ENCODE peak calls at places on chromosomes 7 and 10, in six cellular contexts. I is mammary epithelial cell; T is cardiac muscle cell; Q is HCT116; W is heart right ventricle; H is CD8-positive, alpha-beta memory T cell. O is an unnamed sample.

GRCh38 chr7:94288091-94288490 is 106.6 kb upstream of the COL1A2 start:
- DNase-seq in I (no peak), T (no peak), Q (no peak), W (no peak), H (no peak), O (no peak)

GRCh38 chr7:92611735-92612134 is 21.5 kb upstream of the FAM133B start:
- DNase-seq in I (no peak), T (no peak), Q (no peak), W (no peak), H (no peak), O (no peak)

GRCh38 chr10:21634599-21635365 is 100.8 kb downstream of the MLLT10 start:
- DNase-seq in I (no peak), T (no peak), Q (no peak), W (no peak), H (no peak), O (no peak)

GRCh38 chr10:12579954-12580858 is 230.9 kb downstream of the CAMK1D start:
- DNase-seq in I (no peak), T (peak; percentile 8), Q (no peak), W (no peak), H (no peak), O (no peak)

GRCh38 chr10:84820596-84820995 is 492.2 kb downstream of the CCSER2 start:
- DNase-seq in I (peak; percentile 6), T (no peak), Q (no peak), W (no peak), H (no peak), O (no peak)

GRCh38 chr10:14758994-14759664 is 15.6 kb downstream of the FAM107B start:
- DNase-seq in I (no peak), T (no peak), Q (peak; percentile 48), W (no peak), H (no peak), O (no peak)

GRCh38 chr10:101065479-101066145 is 3.8 kb downstream of the KAZALD1 start:
- DNase-seq in I (no peak), T (peak; percentile 32), Q (no peak), W (no peak), H (no peak), O (no peak)

GRCh38 chr7:93218997-93219827 is 7.1 kb downstream of the HEPACAM2 start:
- DNase-seq in I (no peak), T (no peak), Q (no peak), W (no peak), H (no peak), O (no peak)

GRCh38 chr10:75508239-75508813 is 76.9 kb downstream of the LRMDA start:
- DNase-seq in I (peak; percentile 70), T (peak; percentile 67), Q (no peak), W (no peak), H (no peak), O (no peak)

GRCh38 chr7:84261509-84261908 is 66.9 kb upstream of the SEMA3A start:
- DNase-seq in I (no peak), T (no peak), Q (no peak), W (no peak), H (no peak), O (no peak)

GRCh38 chr7:149398195-149398820 is 62.6 kb downstream of the ZNF777 start:
- DNase-seq in I (no peak), T (no peak), Q (no peak), W (no peak), H (no peak), O (no peak)

GRCh38 chr10:125000366-125001312 is 58.7 kb downstream of the ZRANB1 start:
- DNase-seq in I (no peak), T (peak; percentile 43), Q (no peak), W (peak; percentile 18), H (no peak), O (peak; percentile 76)

GRCh38 chr10:46523881-46524470 is 32.5 kb downstream of the GPRIN2 start:
- DNase-seq in I (peak; percentile 89), T (peak; percentile 94), Q (peak; percentile 35), W (no peak), H (no peak), O (no peak)

GRCh38 chr10:60778978-60779668 is 845 bp downstream of the CDK1 start:
- DNase-seq in I (peak; percentile 49), T (no peak), Q (no peak), W (no peak), H (no peak), O (no peak)

GRCh38 chr7:118039963-118040489 is 143.9 kb upstream of the LSM8 start:
- DNase-seq in I (no peak), T (no peak), Q (no peak), W (no peak), H (no peak), O (no peak)

GRCh38 chr10:6279540-6280267 is 77.0 kb downstream of the PFKFB3 start:
- DNase-seq in I (no peak), T (peak; percentile 45), Q (peak; percentile 61), W (no peak), H (no peak), O (peak; percentile 52)

GRCh38 chr7:128879939-128880746 is 17.5 kb downstream of the ATP6V1F start:
- DNase-seq in I (peak; percentile 42), T (peak; percentile 77), Q (no peak), W (peak; percentile 54), H (no peak), O (peak; percentile 98)

DNA sequence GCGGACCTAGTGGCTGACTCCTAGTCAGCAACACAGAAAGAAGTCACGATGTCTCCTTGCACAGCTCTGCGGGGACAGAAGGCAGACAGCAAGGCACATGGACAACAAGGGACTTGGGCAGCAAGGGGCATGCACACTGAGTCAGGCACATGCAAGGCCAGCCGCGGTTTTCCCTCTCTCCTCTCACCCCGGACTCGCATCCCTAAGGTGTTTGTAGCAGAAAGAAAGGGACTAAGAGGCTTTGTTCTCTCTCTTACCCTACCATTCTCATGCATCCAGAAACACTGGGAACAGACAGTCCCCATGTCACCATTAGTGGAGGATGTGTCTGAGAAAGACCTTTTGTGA is 193.3 kb upstream of the PHF14 start:
- DNase-seq in I (no peak), T (no peak), Q (no peak), W (no peak), H (no peak), O (no peak)
- H3K4me3 ChIP-seq in I (no peak overlapping the region), T (no peak overlapping the region), Q (no peak overlapping the region), W (no peak overlapping the region), H (no peak overlapping the region), O (no peak overlapping the region)

DNA sequence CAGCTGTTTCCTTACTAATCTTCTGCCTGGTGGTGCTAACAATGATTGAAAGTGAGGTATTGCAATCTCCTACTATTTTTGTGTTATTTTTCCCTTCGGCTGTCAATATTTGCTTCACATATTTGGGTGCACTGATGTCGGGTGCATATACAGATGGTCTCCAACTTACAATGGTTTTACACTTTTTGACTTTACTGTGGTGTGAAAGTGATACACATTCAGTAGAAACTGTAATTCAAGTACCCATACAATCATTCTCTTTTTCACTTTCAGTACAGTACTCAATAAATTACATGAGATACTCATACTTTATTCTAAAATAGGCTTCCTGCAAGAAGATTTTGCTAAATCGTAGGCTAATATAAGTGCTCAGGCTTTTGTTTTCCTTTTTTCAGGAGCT is 73.2 kb downstream of the RNF216 start:
- DNase-seq in I (no peak), T (no peak), Q (no peak), W (no peak), H (no peak), O (no peak)
- H3K36me3 ChIP-seq in I (peaks cover 15% of the 10 kb centered on the region), T (peaks cover 42% of the 10 kb centered on the region), Q (peaks cover 35% of the 10 kb centered on the region), W (peaks cover 42% of the 10 kb centered on the region), H (peaks cover 35% of the 10 kb centered on the region), O (peaks cover 13% of the 10 kb centered on the region)

GRCh38 chr10:8051851-8052257 is 2.6 kb upstream of the GATA3 start:
- DNase-seq in I (peak; percentile 66), T (no peak), Q (no peak), W (no peak), H (no peak), O (peak; percentile 88)

GRCh38 chr10:8053446-8054242 is 844 bp upstream of the GATA3 start:
- DNase-seq in I (peak; percentile 89), T (peak; percentile 92), Q (peak; percentile 55), W (peak; percentile 83), H (peak; percentile 86), O (peak; percentile 99)

GRCh38 chr10:8052970-8053445 is 1.5 kb upstream of the GATA3 start:
- DNase-seq in I (no peak), T (no peak), Q (no peak), W (no peak), H (no peak), O (no peak)

GRCh38 chr10:8051109-8051781 is 3.2 kb upstream of the GATA3 start:
- DNase-seq in I (peak; percentile 63), T (no peak), Q (no peak), W (no peak), H (peak; percentile 29), O (no peak)

DNA sequence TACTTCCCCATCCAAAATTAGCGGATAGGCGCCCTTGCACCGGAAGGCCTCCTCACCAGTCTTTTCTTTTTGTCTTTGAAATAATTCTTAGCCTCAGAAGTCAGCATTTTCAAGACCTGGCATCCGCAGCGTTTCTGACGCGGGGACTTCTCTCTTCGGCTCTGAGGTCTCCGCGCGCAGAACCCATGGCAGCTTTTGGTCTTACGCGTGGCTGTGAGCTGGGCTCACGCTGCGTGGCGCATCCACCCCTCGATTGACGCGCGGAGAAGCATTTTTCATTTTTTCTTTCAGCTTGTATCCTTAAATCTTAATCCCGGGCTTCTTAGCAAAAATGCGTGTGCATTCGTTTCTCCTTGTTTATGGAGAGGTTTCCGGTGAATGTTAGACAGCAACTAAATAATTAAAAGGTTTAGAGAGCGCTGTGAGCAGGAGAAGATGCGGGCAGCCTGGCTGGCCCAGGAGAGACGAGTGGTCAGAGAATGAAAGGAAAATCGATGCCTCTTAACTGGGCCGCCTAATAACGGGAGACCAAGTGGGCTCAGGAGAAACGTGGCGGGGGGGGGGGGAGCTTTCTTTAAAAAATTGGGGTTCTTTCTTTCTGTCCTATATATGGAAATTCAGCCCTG is 2.0 kb upstream of the GATA3 start:
- DNase-seq in I (peak; percentile 53), T (no peak), Q (no peak), W (no peak), H (peak; percentile 50), O (peak; percentile 31)
- H3K4me3 ChIP-seq in I (peak overlapping the region; percentile 29), T (no peak overlapping the region), Q (no peak overlapping the region), W (no peak overlapping the region), H (no peak overlapping the region), O (peak overlapping the region; percentile 37)

DNA sequence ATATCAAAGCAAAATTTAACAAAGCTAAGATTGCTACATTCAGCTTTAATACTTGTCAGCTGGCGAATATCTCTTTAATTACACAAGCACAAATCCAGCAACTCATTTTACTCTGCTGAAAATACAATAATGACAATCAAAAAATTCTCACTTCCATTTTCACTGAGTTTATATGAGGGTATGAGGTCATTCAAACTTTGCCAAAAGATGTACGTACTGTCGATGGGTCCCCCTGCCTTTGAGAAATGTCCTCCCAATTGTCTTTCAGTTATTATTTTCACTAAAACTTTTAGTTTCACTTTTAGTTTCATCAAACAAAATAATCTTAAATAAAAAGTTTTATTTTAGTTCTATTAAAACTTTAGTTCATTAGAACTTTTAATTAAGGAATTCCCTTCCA is 159.5 kb upstream of the WDR11 start:
- DNase-seq in I (no peak), T (no peak), Q (no peak), W (no peak), H (no peak), O (no peak)
- H3K36me3 ChIP-seq in I (no peaks in the 10 kb centered on the region), T (no peaks in the 10 kb centered on the region), Q (no peaks in the 10 kb centered on the region), W (no peaks in the 10 kb centered on the region), H (no peaks in the 10 kb centered on the region), O (no peaks in the 10 kb centered on the region)